ENCODE peak calls at places on chromosome 19, in nine cellular contexts. One of them, this sample, is unnamed. For H3K36me3, the result is how much of the 10 kb centered on the place peaks cover.

GRCh38 chr19:11278670-11279069 is 16.3 kb upstream of the DOCK6 start:
- DNase-seq in transverse colon: no peak
- DNase-seq in lung: no peak
- DNase-seq in adrenal gland: no peak
- DNase-seq in lower lobe of right lung: no peak
- DNase-seq in GM23248: no peak
- DNase-seq in mesenchymal stem cell: peak
- DNase-seq in endothelial cell of umbilical vein: no peak
- DNase-seq in left ventricle myocardium inferior: no peak
- DNase-seq in this sample: no peak

GRCh38 chr19:31810536-31811109 is 461.4 kb upstream of the TSHZ3 start:
- DNase-seq in endothelial cell of umbilical vein: no peak
- DNase-seq in left ventricle myocardium inferior: no peak
- DNase-seq in lower lobe of right lung: no peak
- DNase-seq in GM23248: no peak
- DNase-seq in transverse colon: no peak
- DNase-seq in adrenal gland: no peak
- DNase-seq in mesenchymal stem cell: no peak
- DNase-seq in lung: no peak
- DNase-seq in this sample: no peak

GRCh38 chr19:40413291-40413994 is at the start of gene PRX:
- DNase-seq in GM23248: no peak
- DNase-seq in endothelial cell of umbilical vein: no peak
- DNase-seq in transverse colon: no peak
- DNase-seq in mesenchymal stem cell: no peak
- DNase-seq in adrenal gland: no peak
- DNase-seq in left ventricle myocardium inferior: no peak
- DNase-seq in lower lobe of right lung: no peak
- DNase-seq in lung: no peak
- DNase-seq in this sample: no peak

GRCh38 chr19:15836595-15837398 is 21.3 kb upstream of the OR10H1 start:
- DNase-seq in left ventricle myocardium inferior: peak
- DNase-seq in endothelial cell of umbilical vein: peak
- DNase-seq in adrenal gland: peak
- DNase-seq in lower lobe of right lung: peak
- DNase-seq in GM23248: peak
- DNase-seq in mesenchymal stem cell: no peak
- DNase-seq in transverse colon: peak
- DNase-seq in lung: peak
- DNase-seq in this sample: peak

GRCh38 chr19:21767065-21767800 is at the start of gene ZNF100:
- DNase-seq in GM23248: peak
- DNase-seq in adrenal gland: peak
- DNase-seq in endothelial cell of umbilical vein: peak
- DNase-seq in lower lobe of right lung: peak
- DNase-seq in mesenchymal stem cell: peak
- DNase-seq in transverse colon: peak
- DNase-seq in left ventricle myocardium inferior: peak
- DNase-seq in lung: peak
- DNase-seq in this sample: peak

GRCh38 chr19:51026554-51026831 is at the start of gene KLK11:
- DNase-seq in lung: no peak
- DNase-seq in transverse colon: no peak
- DNase-seq in mesenchymal stem cell: no peak
- DNase-seq in adrenal gland: no peak
- DNase-seq in left ventricle myocardium inferior: no peak
- DNase-seq in endothelial cell of umbilical vein: no peak
- DNase-seq in GM23248: no peak
- DNase-seq in lower lobe of right lung: no peak
- DNase-seq in this sample: no peak

GRCh38 chr19:42270346-42271044 is 1.4 kb downstream of the CIC start:
- DNase-seq in transverse colon: peak
- DNase-seq in GM23248: peak
- DNase-seq in lower lobe of right lung: peak
- DNase-seq in mesenchymal stem cell: peak
- DNase-seq in adrenal gland: peak
- DNase-seq in lung: no peak
- DNase-seq in left ventricle myocardium inferior: no peak
- DNase-seq in endothelial cell of umbilical vein: peak
- DNase-seq in this sample: peak

GRCh38 chr19:11069451-11070009 is 19.7 kb upstream of the LDLR start:
- DNase-seq in lower lobe of right lung: peak
- DNase-seq in endothelial cell of umbilical vein: no peak
- DNase-seq in left ventricle myocardium inferior: no peak
- DNase-seq in adrenal gland: no peak
- DNase-seq in GM23248: no peak
- DNase-seq in mesenchymal stem cell: no peak
- DNase-seq in lung: no peak
- DNase-seq in transverse colon: no peak
- DNase-seq in this sample: no peak

GRCh38 chr19:7787602-7788177 is 24.6 kb downstream of the CLEC4M start:
- DNase-seq in transverse colon: no peak
- DNase-seq in adrenal gland: no peak
- DNase-seq in lower lobe of right lung: no peak
- DNase-seq in left ventricle myocardium inferior: no peak
- DNase-seq in GM23248: no peak
- DNase-seq in endothelial cell of umbilical vein: peak
- DNase-seq in lung: no peak
- DNase-seq in mesenchymal stem cell: no peak
- DNase-seq in this sample: no peak

GRCh38 chr19:7787141-7787540 is 24.1 kb downstream of the CLEC4M start:
- DNase-seq in lung: no peak
- DNase-seq in transverse colon: no peak
- DNase-seq in mesenchymal stem cell: no peak
- DNase-seq in left ventricle myocardium inferior: peak
- DNase-seq in GM23248: no peak
- DNase-seq in adrenal gland: peak
- DNase-seq in endothelial cell of umbilical vein: peak
- DNase-seq in lower lobe of right lung: no peak
- DNase-seq in this sample: peak

GRCh38 chr19:7781157-7781556 is 18.1 kb downstream of the CLEC4M start:
- DNase-seq in mesenchymal stem cell: no peak
- DNase-seq in transverse colon: no peak
- DNase-seq in endothelial cell of umbilical vein: no peak
- DNase-seq in left ventricle myocardium inferior: no peak
- DNase-seq in lung: no peak
- DNase-seq in adrenal gland: no peak
- DNase-seq in GM23248: no peak
- DNase-seq in lower lobe of right lung: no peak
- DNase-seq in this sample: no peak

GRCh38 chr19:7784856-7785255 is 21.8 kb downstream of the CLEC4M start:
- DNase-seq in endothelial cell of umbilical vein: no peak
- DNase-seq in adrenal gland: no peak
- DNase-seq in transverse colon: no peak
- DNase-seq in left ventricle myocardium inferior: no peak
- DNase-seq in lung: no peak
- DNase-seq in lower lobe of right lung: no peak
- DNase-seq in GM23248: no peak
- DNase-seq in mesenchymal stem cell: no peak
- DNase-seq in this sample: no peak

GRCh38 chr19:7783991-7784421 is 21.0 kb downstream of the CLEC4M start:
- DNase-seq in mesenchymal stem cell: peak
- DNase-seq in lower lobe of right lung: no peak
- DNase-seq in transverse colon: no peak
- DNase-seq in endothelial cell of umbilical vein: no peak
- DNase-seq in left ventricle myocardium inferior: no peak
- DNase-seq in lung: peak
- DNase-seq in GM23248: peak
- DNase-seq in adrenal gland: peak
- DNase-seq in this sample: no peak
- H3K4me3 ChIP-seq in mesenchymal stem cell: no peak
- H3K4me3 ChIP-seq in lower lobe of right lung: no peak
- H3K4me3 ChIP-seq in transverse colon: no peak
- H3K4me3 ChIP-seq in endothelial cell of umbilical vein: no peak
- H3K4me3 ChIP-seq in left ventricle myocardium inferior: no peak
- H3K4me3 ChIP-seq in lung: no peak
- H3K4me3 ChIP-seq in GM23248: no peak
- H3K4me3 ChIP-seq in adrenal gland: no peak
- H3K4me3 ChIP-seq in this sample: no peak

GRCh38 chr19:49489601-49490167 is 2.3 kb downstream of the RPL13A start:
- DNase-seq in adrenal gland: peak
- DNase-seq in endothelial cell of umbilical vein: no peak
- DNase-seq in mesenchymal stem cell: no peak
- DNase-seq in transverse colon: no peak
- DNase-seq in lung: no peak
- DNase-seq in left ventricle myocardium inferior: no peak
- DNase-seq in GM23248: peak
- DNase-seq in lower lobe of right lung: no peak
- DNase-seq in this sample: peak

GRCh38 chr19:49487277-49488045 is at the start of gene RPL13A:
- DNase-seq in adrenal gland: peak
- DNase-seq in transverse colon: peak
- DNase-seq in mesenchymal stem cell: peak
- DNase-seq in lung: peak
- DNase-seq in lower lobe of right lung: peak
- DNase-seq in GM23248: peak
- DNase-seq in left ventricle myocardium inferior: peak
- DNase-seq in endothelial cell of umbilical vein: peak
- DNase-seq in this sample: peak

GRCh38 chr19:49488046-49488862 is 846 bp downstream of the RPL13A start:
- DNase-seq in lower lobe of right lung: no peak
- DNase-seq in adrenal gland: no peak
- DNase-seq in mesenchymal stem cell: no peak
- DNase-seq in transverse colon: no peak
- DNase-seq in left ventricle myocardium inferior: no peak
- DNase-seq in GM23248: peak
- DNase-seq in endothelial cell of umbilical vein: peak
- DNase-seq in lung: no peak
- DNase-seq in this sample: no peak

GRCh38 chr19:49490287-49491029 is 3.0 kb downstream of the RPL13A start:
- DNase-seq in GM23248: no peak
- DNase-seq in transverse colon: no peak
- DNase-seq in mesenchymal stem cell: no peak
- DNase-seq in endothelial cell of umbilical vein: no peak
- DNase-seq in left ventricle myocardium inferior: no peak
- DNase-seq in lower lobe of right lung: no peak
- DNase-seq in adrenal gland: no peak
- DNase-seq in lung: no peak
- DNase-seq in this sample: no peak

DNA sequence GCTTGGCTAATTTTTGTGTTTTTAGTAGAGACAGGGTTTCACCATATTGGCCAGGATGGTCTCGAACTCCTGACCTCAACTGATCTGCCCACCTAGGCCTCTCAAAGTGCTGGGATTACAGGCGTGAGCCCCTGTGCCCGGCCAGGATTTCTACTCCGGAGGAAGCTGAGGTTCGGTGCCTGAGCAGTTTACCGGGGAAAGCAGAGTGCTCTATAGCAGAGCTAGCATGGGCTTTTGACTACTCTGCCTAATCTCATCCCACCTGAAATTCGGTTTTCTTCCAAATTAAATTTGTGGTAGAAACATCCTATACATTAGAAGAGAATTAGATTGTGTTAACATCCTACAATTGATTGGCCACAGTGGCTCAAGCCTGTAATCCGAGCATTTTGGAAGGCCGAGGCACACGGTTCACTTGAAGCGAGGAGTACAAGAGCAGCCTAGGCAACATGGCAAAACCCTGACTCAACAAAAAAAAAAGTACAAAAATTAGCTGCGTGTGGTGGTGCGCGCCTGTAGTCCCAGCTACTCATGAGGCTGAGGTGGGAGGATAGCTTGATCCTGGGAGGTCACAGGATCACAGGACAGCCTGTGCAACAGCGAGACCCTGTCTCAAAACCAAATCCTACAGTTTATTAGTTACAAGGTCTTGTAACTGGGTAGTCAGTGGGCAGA is 1.6 kb downstream of the RPL13A start:
- DNase-seq in transverse colon: no peak
- DNase-seq in GM23248: peak
- DNase-seq in mesenchymal stem cell: peak
- DNase-seq in lower lobe of right lung: no peak
- DNase-seq in adrenal gland: no peak
- DNase-seq in lung: no peak
- DNase-seq in left ventricle myocardium inferior: no peak
- DNase-seq in endothelial cell of umbilical vein: no peak
- DNase-seq in this sample: no peak
- H3K36me3 ChIP-seq in transverse colon: under half
- H3K36me3 ChIP-seq in GM23248: under half
- H3K36me3 ChIP-seq in mesenchymal stem cell: under half
- H3K36me3 ChIP-seq in lower lobe of right lung: half or more
- H3K36me3 ChIP-seq in adrenal gland: under half
- H3K36me3 ChIP-seq in lung: under half
- H3K36me3 ChIP-seq in left ventricle myocardium inferior: under half
- H3K36me3 ChIP-seq in endothelial cell of umbilical vein: under half
- H3K36me3 ChIP-seq in this sample: half or more

DNA sequence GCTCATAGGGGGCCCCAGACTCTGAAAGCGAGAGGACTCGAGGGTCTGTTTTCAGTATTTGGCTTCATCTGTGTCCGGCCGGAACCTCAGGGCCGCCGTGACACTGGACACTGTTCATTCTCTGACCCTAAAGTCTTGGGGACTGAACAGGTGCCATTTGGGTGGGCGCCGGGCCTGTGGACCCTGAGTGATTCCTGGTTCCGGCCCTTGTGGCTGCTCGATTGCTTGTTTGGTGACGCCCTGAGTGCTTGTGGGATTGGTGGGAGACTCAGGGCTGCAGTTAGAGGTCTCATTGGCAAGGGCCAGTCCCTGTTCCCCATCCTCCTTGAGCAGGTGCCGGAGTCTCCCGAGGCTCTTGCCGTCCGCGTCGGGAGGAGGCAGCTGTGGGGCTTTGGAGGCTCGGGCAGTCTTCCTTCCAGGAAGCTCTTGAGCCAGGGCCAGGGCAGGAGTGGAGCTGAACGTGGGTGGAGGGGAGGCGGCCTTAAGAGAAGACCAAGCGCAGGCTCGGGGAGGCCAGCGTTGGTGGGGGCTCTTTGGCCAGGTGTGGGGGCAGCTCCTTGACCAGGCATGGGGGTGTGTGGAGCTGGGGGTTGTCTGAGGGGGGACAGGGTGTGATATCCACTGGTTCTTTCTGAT is 4.7 kb downstream of the PTBP1 start:
- DNase-seq in lower lobe of right lung: peak
- DNase-seq in transverse colon: no peak
- DNase-seq in left ventricle myocardium inferior: no peak
- DNase-seq in mesenchymal stem cell: no peak
- DNase-seq in lung: peak
- DNase-seq in GM23248: peak
- DNase-seq in endothelial cell of umbilical vein: peak
- DNase-seq in adrenal gland: peak
- DNase-seq in this sample: no peak
- H3K4me3 ChIP-seq in lower lobe of right lung: peak
- H3K4me3 ChIP-seq in transverse colon: peak
- H3K4me3 ChIP-seq in left ventricle myocardium inferior: peak
- H3K4me3 ChIP-seq in mesenchymal stem cell: peak
- H3K4me3 ChIP-seq in lung: no peak
- H3K4me3 ChIP-seq in GM23248: peak
- H3K4me3 ChIP-seq in endothelial cell of umbilical vein: no peak
- H3K4me3 ChIP-seq in adrenal gland: no peak
- H3K4me3 ChIP-seq in this sample: no peak

GRCh38 chr19:13917888-13918406 is 11.9 kb downstream of the CC2D1A start:
- DNase-seq in GM23248: no peak
- DNase-seq in mesenchymal stem cell: no peak
- DNase-seq in endothelial cell of umbilical vein: no peak
- DNase-seq in lung: no peak
- DNase-seq in left ventricle myocardium inferior: peak
- DNase-seq in lower lobe of right lung: no peak
- DNase-seq in adrenal gland: peak
- DNase-seq in transverse colon: no peak
- DNase-seq in this sample: no peak

GRCh38 chr19:13918726-13919411 is 12.9 kb downstream of the CC2D1A start:
- DNase-seq in transverse colon: no peak
- DNase-seq in lung: no peak
- DNase-seq in left ventricle myocardium inferior: no peak
- DNase-seq in endothelial cell of umbilical vein: no peak
- DNase-seq in mesenchymal stem cell: no peak
- DNase-seq in GM23248: no peak
- DNase-seq in adrenal gland: no peak
- DNase-seq in lower lobe of right lung: no peak
- DNase-seq in this sample: no peak

GRCh38 chr19:13920524-13920923 is 14.5 kb downstream of the CC2D1A start:
- DNase-seq in GM23248: no peak
- DNase-seq in left ventricle myocardium inferior: no peak
- DNase-seq in endothelial cell of umbilical vein: no peak
- DNase-seq in lower lobe of right lung: no peak
- DNase-seq in adrenal gland: no peak
- DNase-seq in transverse colon: no peak
- DNase-seq in lung: no peak
- DNase-seq in mesenchymal stem cell: no peak
- DNase-seq in this sample: no peak

GRCh38 chr19:13923194-13923987 is 14.8 kb downstream of the PODNL1 start:
- DNase-seq in GM23248: no peak
- DNase-seq in adrenal gland: no peak
- DNase-seq in mesenchymal stem cell: no peak
- DNase-seq in lung: no peak
- DNase-seq in endothelial cell of umbilical vein: no peak
- DNase-seq in lower lobe of right lung: no peak
- DNase-seq in transverse colon: no peak
- DNase-seq in left ventricle myocardium inferior: no peak
- DNase-seq in this sample: no peak

GRCh38 chr19:13920940-13921744 is 15.1 kb downstream of the CC2D1A start:
- DNase-seq in lung: peak
- DNase-seq in adrenal gland: peak
- DNase-seq in endothelial cell of umbilical vein: peak
- DNase-seq in GM23248: peak
- DNase-seq in mesenchymal stem cell: peak
- DNase-seq in left ventricle myocardium inferior: no peak
- DNase-seq in lower lobe of right lung: no peak
- DNase-seq in transverse colon: no peak
- DNase-seq in this sample: peak
- H3K36me3 ChIP-seq in lung: under half
- H3K36me3 ChIP-seq in adrenal gland: half or more
- H3K36me3 ChIP-seq in endothelial cell of umbilical vein: under half
- H3K36me3 ChIP-seq in GM23248: under half
- H3K36me3 ChIP-seq in mesenchymal stem cell: half or more
- H3K36me3 ChIP-seq in left ventricle myocardium inferior: half or more
- H3K36me3 ChIP-seq in lower lobe of right lung: half or more
- H3K36me3 ChIP-seq in transverse colon: under half
- H3K36me3 ChIP-seq in this sample: half or more

This sample was measured in MG63.